ENCODE peak calls at places on chromosome 14, in five cellular contexts. One of them, this sample, is unnamed.

GRCh38 chr14:93207468-93208308 is 632 bp downstream of the UBR7 start:
- DNase-seq in esophagus squamous epithelium: no peak
- DNase-seq in nephron progenitor cell: peak; percentile 62
- DNase-seq in glutamatergic neuron: peak; percentile 66
- DNase-seq in GM20000: peak; percentile 64
- DNase-seq in this sample: no peak

GRCh38 chr14:54503476-54503875 is 6.2 kb upstream of the CGRRF1 start:
- DNase-seq in glutamatergic neuron: no peak
- DNase-seq in GM20000: no peak
- DNase-seq in nephron progenitor cell: no peak
- DNase-seq in esophagus squamous epithelium: no peak
- DNase-seq in this sample: no peak

GRCh38 chr14:88993946-88994345 is 169.5 kb downstream of the TTC8 start:
- DNase-seq in esophagus squamous epithelium: no peak
- DNase-seq in nephron progenitor cell: no peak
- DNase-seq in GM20000: no peak
- DNase-seq in glutamatergic neuron: no peak
- DNase-seq in this sample: no peak

GRCh38 chr14:24921903-24922302 is 128.0 kb downstream of the STXBP6 start:
- DNase-seq in esophagus squamous epithelium: no peak
- DNase-seq in GM20000: no peak
- DNase-seq in nephron progenitor cell: no peak
- DNase-seq in glutamatergic neuron: no peak
- DNase-seq in this sample: no peak

GRCh38 chr14:104315169-104315568 is 176.8 kb downstream of the KIF26A start:
- DNase-seq in nephron progenitor cell: no peak
- DNase-seq in esophagus squamous epithelium: no peak
- DNase-seq in GM20000: no peak
- DNase-seq in glutamatergic neuron: peak; percentile 10
- DNase-seq in this sample: no peak

GRCh38 chr14:46377305-46377704 is 274.3 kb downstream of the RPL10L start:
- DNase-seq in nephron progenitor cell: no peak
- DNase-seq in esophagus squamous epithelium: no peak
- DNase-seq in GM20000: no peak
- DNase-seq in glutamatergic neuron: no peak
- DNase-seq in this sample: no peak

GRCh38 chr14:90454041-90455000 is 57.5 kb downstream of the CALM1 start:
- DNase-seq in glutamatergic neuron: peak; percentile 96
- DNase-seq in GM20000: no peak
- DNase-seq in esophagus squamous epithelium: no peak
- DNase-seq in nephron progenitor cell: peak; percentile 86
- DNase-seq in this sample: peak; percentile 77

GRCh38 chr14:63405715-63406114 is 87.0 kb upstream of the GPHB5 start:
- DNase-seq in esophagus squamous epithelium: no peak
- DNase-seq in GM20000: no peak
- DNase-seq in nephron progenitor cell: no peak
- DNase-seq in glutamatergic neuron: no peak
- DNase-seq in this sample: no peak

GRCh38 chr14:85991156-85991555 is 461.2 kb downstream of the FLRT2 start:
- DNase-seq in esophagus squamous epithelium: no peak
- DNase-seq in nephron progenitor cell: no peak
- DNase-seq in GM20000: no peak
- DNase-seq in glutamatergic neuron: no peak
- DNase-seq in this sample: no peak

GRCh38 chr14:99137913-99138571 is 134.0 kb downstream of the BCL11B start:
- DNase-seq in glutamatergic neuron: no peak
- DNase-seq in GM20000: no peak
- DNase-seq in esophagus squamous epithelium: no peak
- DNase-seq in nephron progenitor cell: no peak
- DNase-seq in this sample: peak; percentile 51

GRCh38 chr14:100857923-100858837 is 32.3 kb downstream of the MEG3 start:
- DNase-seq in esophagus squamous epithelium: no peak
- DNase-seq in nephron progenitor cell: no peak
- DNase-seq in GM20000: no peak
- DNase-seq in glutamatergic neuron: no peak
- DNase-seq in this sample: no peak

GRCh38 chr14:100854435-100854834 is 28.5 kb downstream of the MEG3 start:
- DNase-seq in glutamatergic neuron: no peak
- DNase-seq in GM20000: no peak
- DNase-seq in nephron progenitor cell: no peak
- DNase-seq in esophagus squamous epithelium: no peak
- DNase-seq in this sample: no peak

GRCh38 chr14:100856056-100856950 is 30.4 kb downstream of the MEG3 start:
- DNase-seq in nephron progenitor cell: no peak
- DNase-seq in glutamatergic neuron: no peak
- DNase-seq in GM20000: no peak
- DNase-seq in esophagus squamous epithelium: no peak
- DNase-seq in this sample: no peak

GRCh38 chr14:100857196-100857922 is 31.4 kb downstream of the MEG3 start:
- DNase-seq in glutamatergic neuron: no peak
- DNase-seq in esophagus squamous epithelium: no peak
- DNase-seq in nephron progenitor cell: peak; percentile 30
- DNase-seq in GM20000: no peak
- DNase-seq in this sample: no peak

GRCh38 chr14:100855256-100855930 is 29.5 kb downstream of the MEG3 start:
- DNase-seq in GM20000: no peak
- DNase-seq in nephron progenitor cell: no peak
- DNase-seq in esophagus squamous epithelium: no peak
- DNase-seq in glutamatergic neuron: no peak
- DNase-seq in this sample: no peak
- TF ChIP-seq CTCF in GM20000: no peak
- TF ChIP-seq CTCF in nephron progenitor cell: no peak
- TF ChIP-seq CTCF in esophagus squamous epithelium: no peak
- TF ChIP-seq CTCF in glutamatergic neuron: no peak
- TF ChIP-seq CTCF in this sample: no peak

DNA sequence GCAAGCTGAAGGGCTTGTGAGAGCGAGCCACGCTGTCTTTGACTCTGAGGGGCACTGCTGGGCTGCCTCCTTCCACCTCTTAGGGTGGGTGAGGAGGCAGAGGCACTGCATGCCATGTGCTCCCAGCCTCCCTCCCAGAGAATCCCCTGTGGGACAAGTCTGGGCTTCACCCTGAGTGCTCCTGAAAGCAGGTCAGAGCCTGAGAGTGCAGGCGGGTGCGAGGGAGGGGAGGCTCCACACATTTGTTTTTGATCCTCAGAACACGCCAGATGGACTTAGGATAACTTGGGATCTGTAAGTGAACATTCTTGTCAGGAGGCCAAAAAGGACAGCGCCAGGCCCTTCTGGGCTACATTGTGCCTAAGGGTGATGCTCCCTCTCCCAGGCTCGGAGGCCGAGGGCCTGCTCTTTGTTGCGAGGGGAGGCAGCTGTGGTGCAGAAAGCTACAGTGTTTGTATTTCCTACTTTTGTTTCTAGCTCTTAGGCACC is 155.4 kb downstream of the TMX1 start:
- DNase-seq in esophagus squamous epithelium: no peak
- DNase-seq in glutamatergic neuron: peak; percentile 66
- DNase-seq in nephron progenitor cell: no peak
- DNase-seq in GM20000: no peak
- DNase-seq in this sample: no peak
- TF ChIP-seq CTCF in esophagus squamous epithelium: no peak
- TF ChIP-seq CTCF in glutamatergic neuron: no peak
- TF ChIP-seq CTCF in nephron progenitor cell: no peak
- TF ChIP-seq CTCF in GM20000: no peak
- TF ChIP-seq CTCF in this sample: no peak

GRCh38 chr14:102826751-102827675 is 49.8 kb downstream of the TRAF3 start:
- DNase-seq in esophagus squamous epithelium: no peak
- DNase-seq in nephron progenitor cell: no peak
- DNase-seq in glutamatergic neuron: no peak
- DNase-seq in GM20000: no peak
- DNase-seq in this sample: no peak

GRCh38 chr14:102825307-102826095 is 48.3 kb downstream of the TRAF3 start:
- DNase-seq in glutamatergic neuron: no peak
- DNase-seq in nephron progenitor cell: no peak
- DNase-seq in esophagus squamous epithelium: no peak
- DNase-seq in GM20000: no peak
- DNase-seq in this sample: no peak

GRCh38 chr14:102824832-102825231 is 47.6 kb downstream of the TRAF3 start:
- DNase-seq in GM20000: no peak
- DNase-seq in esophagus squamous epithelium: no peak
- DNase-seq in nephron progenitor cell: no peak
- DNase-seq in glutamatergic neuron: no peak
- DNase-seq in this sample: no peak

GRCh38 chr14:102827716-102828115 is 50.5 kb downstream of the TRAF3 start:
- DNase-seq in GM20000: no peak
- DNase-seq in nephron progenitor cell: no peak
- DNase-seq in glutamatergic neuron: no peak
- DNase-seq in esophagus squamous epithelium: no peak
- DNase-seq in this sample: no peak

DNA sequence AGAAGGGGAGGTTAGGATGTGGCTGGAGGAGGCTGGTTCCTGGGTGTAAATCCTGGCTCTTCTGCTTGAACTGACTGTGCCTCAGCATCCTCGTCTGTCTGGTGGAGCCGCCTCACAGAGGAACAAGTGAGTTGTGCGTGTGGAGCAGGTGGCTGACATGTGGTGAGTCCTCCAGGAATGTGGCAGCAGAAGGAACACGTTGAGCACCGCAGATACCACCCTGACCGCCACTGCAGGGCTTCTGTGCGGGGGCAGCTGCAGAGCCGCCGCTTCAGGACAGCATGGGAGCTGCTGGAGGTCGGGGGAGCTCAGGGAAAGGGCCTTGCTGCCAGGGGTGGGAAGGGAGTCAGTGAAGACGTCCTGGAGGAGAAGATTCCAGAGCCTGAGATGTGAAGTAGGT is 48.9 kb downstream of the TRAF3 start:
- DNase-seq in nephron progenitor cell: no peak
- DNase-seq in glutamatergic neuron: peak; percentile 55
- DNase-seq in GM20000: no peak
- DNase-seq in esophagus squamous epithelium: no peak
- DNase-seq in this sample: no peak
- TF ChIP-seq CTCF in nephron progenitor cell: no peak
- TF ChIP-seq CTCF in glutamatergic neuron: no peak
- TF ChIP-seq CTCF in GM20000: no peak
- TF ChIP-seq CTCF in esophagus squamous epithelium: no peak
- TF ChIP-seq CTCF in this sample: no peak

GRCh38 chr14:84826349-84826748 is 703.6 kb upstream of the FLRT2 start:
- DNase-seq in esophagus squamous epithelium: no peak
- DNase-seq in GM20000: no peak
- DNase-seq in nephron progenitor cell: no peak
- DNase-seq in glutamatergic neuron: no peak
- DNase-seq in this sample: no peak
- TF ChIP-seq CTCF in esophagus squamous epithelium: no peak
- TF ChIP-seq CTCF in GM20000: no peak
- TF ChIP-seq CTCF in nephron progenitor cell: no peak
- TF ChIP-seq CTCF in glutamatergic neuron: no peak
- TF ChIP-seq CTCF in this sample: no peak

DNA sequence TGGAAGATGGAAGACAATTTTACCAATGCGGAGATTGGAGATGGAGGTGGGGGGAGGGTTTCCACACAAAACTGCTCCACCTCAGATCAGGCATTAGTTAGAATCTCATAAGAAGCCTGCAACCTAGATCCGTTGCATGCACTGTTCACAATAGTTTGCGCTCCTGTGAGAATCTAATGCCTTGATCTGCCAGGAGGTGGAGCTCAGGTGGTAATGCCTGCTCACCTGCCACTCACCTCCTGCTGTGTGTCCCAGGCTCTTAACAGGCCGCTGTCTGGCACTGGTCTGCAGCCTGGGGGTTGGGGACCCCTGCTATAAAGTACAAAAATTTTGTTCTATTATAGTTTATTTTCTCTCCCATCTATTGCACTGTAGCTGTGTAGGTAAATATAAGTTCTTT is 84.9 kb upstream of the FOXG1 start:
- DNase-seq in GM20000: no peak
- DNase-seq in glutamatergic neuron: no peak
- DNase-seq in esophagus squamous epithelium: no peak
- DNase-seq in nephron progenitor cell: no peak
- DNase-seq in this sample: no peak
- TF ChIP-seq CTCF in GM20000: no peak
- TF ChIP-seq CTCF in glutamatergic neuron: no peak
- TF ChIP-seq CTCF in esophagus squamous epithelium: no peak
- TF ChIP-seq CTCF in nephron progenitor cell: no peak
- TF ChIP-seq CTCF in this sample: no peak